ENCODE peak calls at places on chromosomes 16 and 17, in five cellular contexts. A, R, G, Z and J are unnamed samples.

GRCh38 chr17:19321481-19322128 is 40.9 kb downstream of the B9D1 start:
- DNase-seq in G (peak), Z (no peak), A (peak), R (no peak), J (no peak)

GRCh38 chr17:17181666-17182600 is 24.2 kb downstream of the PLD6 start:
- DNase-seq in R (no peak), G (no peak), A (no peak), Z (peak), J (no peak)

GRCh38 chr16:86031141-86031678 is 132.2 kb downstream of the IRF8 start:
- DNase-seq in R (no peak), G (no peak), Z (no peak), A (peak), J (no peak)

GRCh38 chr17:55089955-55090573 is 121.5 kb downstream of the STXBP4 start:
- DNase-seq in A (no peak), Z (peak), R (peak), G (no peak), J (no peak)

GRCh38 chr17:39357978-39358377 is 43.4 kb downstream of the FBXL20 start:
- DNase-seq in G (no peak), A (no peak), R (no peak), Z (no peak), J (no peak)

GRCh38 chr16:77373726-77374125 is 61.1 kb downstream of the ADAMTS18 start:
- DNase-seq in R (no peak), G (no peak), Z (no peak), A (no peak), J (no peak)

GRCh38 chr16:5056347-5056746 is 9.4 kb downstream of the C16orf89 start:
- DNase-seq in A (peak), Z (peak), R (no peak), G (no peak), J (no peak)

GRCh38 chr17:41308251-41308917 is 725 bp downstream of the KRTAP16-1 start:
- DNase-seq in G (no peak), Z (peak), A (peak), R (peak), J (no peak)